ENCODE peak calls at places on chromosomes 12 and 14, in six cellular contexts. G, D, Q, N, H and F are unnamed samples.

GRCh38 chr12:25759752-25760151 is 198.7 kb upstream of the RASSF8 start:
- DNase-seq in G (no peak), D (no peak), Q (no peak), N (no peak), H (no peak), F (no peak)

GRCh38 chr14:70707138-70708038 is 65.7 kb downstream of the TTC9 start:
- DNase-seq in G (peak), D (peak), Q (peak), N (no peak), H (no peak), F (no peak)

GRCh38 chr12:56266634-56267442 is at the start of gene COQ10A:
- DNase-seq in G (peak), D (peak), Q (peak), N (peak), H (peak), F (peak)

GRCh38 chr12:131089526-131090253 is 136.0 kb downstream of the ADGRD1 start:
- DNase-seq in G (no peak), D (no peak), Q (no peak), N (no peak), H (no peak), F (peak)

GRCh38 chr12:51592034-51592705 is 1.1 kb downstream of the SCN8A start:
- DNase-seq in G (peak), D (peak), Q (no peak), N (no peak), H (no peak), F (no peak)

GRCh38 chr12:14567311-14568195 is at the start of gene PLBD1:
- DNase-seq in G (no peak), D (peak), Q (peak), N (peak), H (no peak), F (peak)

GRCh38 chr14:81406863-81407262 is 6.7 kb upstream of the STON2 start:
- DNase-seq in G (no peak), D (no peak), Q (no peak), N (no peak), H (no peak), F (no peak)

GRCh38 chr12:118055144-118055557 is 5.8 kb downstream of the WSB2 start:
- DNase-seq in G (no peak), D (peak), Q (peak), N (no peak), H (no peak), F (peak)

GRCh38 chr14:52299692-52300278 is 14.3 kb upstream of the PTGER2 start:
- DNase-seq in G (peak), D (peak), Q (peak), N (no peak), H (no peak), F (no peak)

GRCh38 chr14:88422919-88423318 is 37.5 kb downstream of the SPATA7 start:
- DNase-seq in G (peak), D (no peak), Q (no peak), N (no peak), H (no peak), F (no peak)

GRCh38 chr12:122079038-122079531 is 529 bp downstream of the MLXIP start:
- DNase-seq in G (no peak), D (no peak), Q (no peak), N (no peak), H (no peak), F (no peak)

DNA sequence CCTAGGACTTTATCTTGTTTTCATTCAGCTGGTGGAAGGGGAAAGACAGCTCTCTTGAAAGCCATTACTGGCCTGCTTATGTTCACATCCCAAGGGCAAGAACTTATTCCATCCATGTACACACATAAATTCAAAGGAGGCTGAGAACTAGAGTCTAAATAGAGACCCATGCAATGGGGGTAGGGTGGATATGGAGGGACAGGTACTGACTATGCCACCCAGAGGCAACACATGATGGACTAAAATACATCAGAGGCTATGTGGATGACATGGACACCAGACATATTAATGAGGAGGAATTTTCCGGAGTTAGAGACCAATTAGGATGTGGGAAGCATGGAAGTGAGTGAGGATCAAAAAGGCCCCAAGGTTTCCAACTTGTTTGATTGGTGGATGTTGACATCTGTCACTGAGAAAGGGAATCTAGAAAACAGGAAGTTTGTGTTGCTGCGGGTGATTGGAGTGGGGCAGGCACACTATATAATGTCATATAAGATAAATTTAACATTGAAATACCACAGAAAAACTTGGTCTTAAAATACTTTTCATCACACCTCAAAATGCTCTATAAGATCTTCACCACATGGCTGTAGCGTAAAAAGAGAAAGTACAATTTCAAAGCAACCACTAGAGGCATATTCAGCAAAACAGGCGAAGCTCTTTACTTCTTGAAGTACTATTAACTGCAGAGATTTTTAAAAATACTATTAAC is 130.4 kb downstream of the GRIP1 start:
- DNase-seq in G (no peak), D (no peak), Q (peak), N (no peak), H (no peak), F (no peak)
- TF ChIP-seq CTCF in G (no peak), D (peak), Q (peak), N (peak), H (no peak), F (no peak)

DNA sequence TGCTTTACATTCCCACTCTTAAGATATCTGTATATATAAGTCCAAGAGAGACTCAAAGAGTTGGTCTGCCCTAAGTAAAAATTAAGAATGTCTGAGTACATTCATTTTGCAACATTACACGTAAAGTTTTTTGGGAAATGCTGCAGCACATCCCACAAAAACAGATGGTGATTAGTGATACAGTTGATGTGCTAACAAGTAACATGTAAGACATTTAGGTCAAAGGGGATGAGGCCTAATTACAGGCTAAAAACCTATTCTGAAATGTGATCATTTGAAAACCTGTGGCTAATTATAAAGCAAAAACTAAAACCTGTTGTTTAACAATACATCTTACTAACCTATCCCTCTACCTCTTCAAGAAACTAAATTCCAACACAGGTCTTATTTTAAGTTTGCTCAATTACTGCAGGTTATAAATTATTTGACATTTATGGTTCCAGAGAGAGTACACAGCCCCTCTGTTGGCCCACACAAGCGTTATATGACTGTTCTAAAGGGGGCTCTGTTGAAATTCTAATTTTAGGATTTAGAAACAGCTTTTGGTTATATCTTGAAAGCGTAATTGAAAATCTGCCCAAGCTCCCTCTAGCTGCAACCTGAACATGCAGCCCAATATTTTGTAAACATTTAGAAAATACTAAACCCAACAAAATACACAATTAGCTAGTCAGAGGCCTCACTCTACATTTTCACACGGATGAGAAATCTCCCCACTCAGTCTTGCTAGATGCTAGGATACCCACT is 42.9 kb downstream of the BRAP start:
- DNase-seq in G (no peak), D (no peak), Q (no peak), N (no peak), H (no peak), F (no peak)
- TF ChIP-seq CTCF in G (no peak), D (no peak), Q (no peak), N (no peak), H (peak), F (no peak)

DNA sequence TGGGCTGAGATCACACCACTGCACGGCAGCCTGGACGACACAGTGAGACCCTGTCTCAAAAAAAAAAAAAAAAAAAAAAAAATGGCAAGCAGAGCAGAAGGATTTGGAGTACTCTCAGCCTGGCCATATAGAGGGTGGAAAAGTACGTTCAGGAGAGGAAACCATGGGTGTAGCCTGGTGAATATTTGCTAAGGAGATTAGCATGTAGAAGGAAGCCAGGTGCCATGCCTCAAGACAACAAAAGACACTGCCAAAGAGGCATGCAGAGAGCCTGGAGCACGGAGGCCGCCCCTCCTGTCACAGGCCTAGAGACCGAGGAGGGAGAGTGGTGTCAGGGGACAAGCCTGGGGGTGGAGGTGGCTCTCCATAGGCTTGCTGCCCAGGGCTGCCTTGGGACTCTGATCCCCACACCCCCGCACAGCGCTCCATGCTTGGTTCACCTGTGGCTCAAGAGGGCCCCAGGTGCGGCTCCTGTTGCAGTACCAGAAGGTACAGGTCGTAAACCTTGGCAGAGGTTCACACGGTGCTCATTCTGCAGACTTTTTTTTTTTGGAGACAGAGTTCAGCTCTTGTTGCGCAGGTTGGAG is 27.9 kb upstream of the DEGS2 start:
- DNase-seq in G (no peak), D (no peak), Q (no peak), N (no peak), H (no peak), F (no peak)
- TF ChIP-seq CTCF in G (no peak), D (no peak), Q (no peak), N (no peak), H (no peak), F (no peak)

GRCh38 chr12:81992461-81992860 is 233.3 kb upstream of the PPFIA2 start:
- DNase-seq in G (no peak), D (peak), Q (no peak), N (no peak), H (no peak), F (no peak)
- TF ChIP-seq CTCF in G (no peak), D (peak), Q (no peak), N (peak), H (peak), F (no peak)

DNA sequence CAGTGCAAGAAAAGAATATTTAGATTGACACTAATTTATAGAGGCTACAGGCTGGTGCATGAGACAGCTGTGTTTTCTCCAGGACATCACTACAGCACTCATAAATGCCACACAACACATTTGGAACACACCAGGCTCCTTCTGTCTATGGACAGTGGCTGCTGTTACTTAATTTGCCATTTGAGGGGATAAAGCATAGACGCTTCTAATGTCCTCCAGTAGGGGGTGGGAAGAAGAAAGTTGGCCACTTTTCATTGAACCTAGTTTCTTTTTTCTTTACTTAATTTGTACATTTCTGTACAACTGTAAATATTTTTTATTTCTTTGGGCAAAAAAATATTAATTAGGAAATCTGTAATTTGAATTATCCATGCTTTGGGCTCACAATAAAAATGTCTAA is 12.4 kb upstream of the RTN1 start:
- DNase-seq in G (no peak), D (peak), Q (no peak), N (no peak), H (no peak), F (no peak)
- TF ChIP-seq CTCF in G (peak), D (peak), Q (no peak), N (peak), H (no peak), F (no peak)

GRCh38 chr12:23889069-23889440 is 60.4 kb downstream of the SOX5 start:
- DNase-seq in G (no peak), D (no peak), Q (no peak), N (no peak), H (no peak), F (no peak)

GRCh38 chr12:23895792-23896218 is 53.7 kb downstream of the SOX5 start:
- DNase-seq in G (no peak), D (no peak), Q (no peak), N (no peak), H (no peak), F (no peak)

GRCh38 chr12:23891115-23891514 is 58.4 kb downstream of the SOX5 start:
- DNase-seq in G (no peak), D (no peak), Q (no peak), N (no peak), H (no peak), F (no peak)

GRCh38 chr12:23898121-23898520 is 51.3 kb downstream of the SOX5 start:
- DNase-seq in G (no peak), D (no peak), Q (no peak), N (no peak), H (no peak), F (no peak)

DNA sequence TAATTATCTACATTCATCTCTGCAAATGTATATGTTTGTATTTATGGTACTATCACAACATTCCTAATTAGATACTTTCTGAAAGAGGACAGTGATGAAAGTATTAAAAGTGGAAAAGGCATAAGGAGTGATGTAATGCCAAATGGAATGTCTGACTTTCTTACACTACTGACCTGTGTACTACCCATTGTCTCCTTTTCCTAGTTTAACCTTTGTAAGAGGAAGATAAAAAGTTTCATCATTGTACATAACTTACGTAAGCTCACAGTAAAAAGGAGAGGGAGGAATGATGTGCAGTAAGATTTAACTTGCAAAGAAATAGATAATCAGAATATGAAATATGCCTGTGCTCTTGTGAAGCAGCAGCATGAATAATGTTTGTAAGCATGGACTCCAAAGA is 55.9 kb downstream of the SOX5 start:
- DNase-seq in G (no peak), D (no peak), Q (no peak), N (no peak), H (no peak), F (no peak)
- TF ChIP-seq CTCF in G (no peak), D (no peak), Q (no peak), N (no peak), H (no peak), F (no peak)

DNA sequence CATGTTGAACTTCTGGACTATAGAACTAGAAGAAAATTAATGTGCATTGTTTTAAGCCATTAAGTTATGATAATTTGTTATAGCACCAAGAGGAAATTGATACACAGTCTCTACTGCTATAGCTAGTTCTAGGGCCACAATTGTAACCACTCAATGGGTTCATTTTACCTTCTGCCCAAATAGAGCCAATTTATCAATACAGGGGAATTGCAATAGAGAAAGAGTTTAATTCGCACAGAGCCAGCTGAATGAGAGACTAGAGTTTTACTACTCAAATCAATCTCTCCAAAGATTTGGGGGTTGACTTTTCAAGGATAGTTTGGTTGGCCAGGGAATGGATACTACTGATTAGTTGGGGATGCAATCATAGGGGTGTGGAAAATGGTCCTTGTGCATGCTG is 31.9 kb upstream of the BICDL1 start:
- DNase-seq in G (no peak), D (no peak), Q (no peak), N (no peak), H (no peak), F (no peak)
- TF ChIP-seq CTCF in G (no peak), D (no peak), Q (no peak), N (no peak), H (no peak), F (no peak)

DNA sequence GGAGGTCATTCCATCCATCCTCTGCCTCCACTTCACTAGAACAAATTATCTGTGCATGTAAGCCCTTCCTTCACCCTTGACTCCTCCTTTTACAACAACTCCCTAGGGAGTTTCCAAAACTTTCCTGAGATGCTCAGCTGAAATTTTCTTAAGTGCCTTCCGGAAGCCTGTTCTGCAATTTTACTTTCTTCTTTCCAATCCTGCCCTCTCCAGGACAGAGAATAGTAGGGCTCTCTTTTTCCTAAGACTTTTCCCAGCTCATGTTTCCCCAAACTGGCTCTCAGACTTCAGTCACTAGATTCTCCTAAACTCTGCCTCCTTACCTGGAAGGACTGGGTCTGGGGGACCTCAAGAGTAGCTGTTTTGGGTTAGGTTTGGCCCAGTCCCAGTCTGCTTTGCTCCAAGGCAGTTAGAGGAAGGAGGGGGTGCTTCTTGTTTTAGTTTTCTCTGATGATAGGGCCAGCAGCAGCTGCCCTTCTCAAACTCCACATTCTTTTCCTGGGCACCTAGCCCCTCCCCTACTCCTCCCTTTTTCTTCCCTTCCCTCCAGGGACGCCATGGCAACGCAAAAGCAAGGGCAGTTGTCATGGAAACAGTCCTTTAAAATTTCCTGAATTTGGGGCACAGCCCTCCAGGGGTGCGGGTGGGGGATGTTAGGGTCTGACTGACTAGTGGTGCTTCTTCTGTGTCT is 17.1 kb downstream of the PPP1R1A start:
- DNase-seq in G (no peak), D (peak), Q (no peak), N (no peak), H (no peak), F (no peak)
- TF ChIP-seq CTCF in G (no peak), D (no peak), Q (no peak), N (no peak), H (peak), F (no peak)